ENCODE peak calls at places on chromosomes 16 and 17, in eight cellular contexts. X is GM12878, Q is A549, U is neuronal stem cell, T is keratinocyte, Z is mesendoderm, S is GM23338, M is astrocyte. O is an unnamed sample.

GRCh38 chr16:24826096-24826690 is 19.6 kb upstream of the SLC5A11 start:
- DNase-seq in X (no peak), Q (no peak), U (no peak), T (no peak), Z (no peak), S (no peak), M (no peak), O (no peak)

GRCh38 chr17:73072254-73072962 is 20.1 kb downstream of the SLC39A11 start:
- DNase-seq in X (no peak), Q (no peak), U (no peak), T (no peak), Z (no peak), S (no peak), M (peak), O (no peak)

GRCh38 chr17:46742539-46743270 is 75.8 kb downstream of the WNT3 start:
- DNase-seq in X (no peak), Q (peak), U (no peak), T (no peak), Z (no peak), S (no peak), M (peak), O (peak)

GRCh38 chr17:17970699-17971430 is 1.3 kb downstream of the TOM1L2 start:
- DNase-seq in X (no peak), Q (no peak), U (no peak), T (no peak), Z (no peak), S (no peak), M (peak), O (peak)

GRCh38 chr16:73025111-73025505 is 22.8 kb downstream of the ZFHX3 start:
- DNase-seq in X (no peak), Q (no peak), U (no peak), T (no peak), Z (no peak), S (no peak), M (peak), O (peak)

GRCh38 chr17:64628641-64629040 is 33.5 kb downstream of the SMURF2 start:
- DNase-seq in X (no peak), Q (no peak), U (no peak), T (no peak), Z (no peak), S (no peak), M (no peak), O (peak)

GRCh38 chr17:82876602-82877391 is 37.0 kb upstream of the ZNF750 start:
- DNase-seq in X (no peak), Q (no peak), U (no peak), T (peak), Z (peak), S (peak), M (peak), O (peak)

GRCh38 chr16:69709456-69710084 is 16.8 kb downstream of the NQO1 start:
- DNase-seq in X (peak), Q (peak), U (peak), T (no peak), Z (peak), S (peak), M (peak), O (peak)

GRCh38 chr17:78364436-78365281 is 4.8 kb upstream of the SOCS3 start:
- DNase-seq in X (no peak), Q (no peak), U (no peak), T (no peak), Z (peak), S (peak), M (no peak), O (no peak)

GRCh38 chr17:77228224-77229215 is 87.8 kb downstream of the SEC14L1 start:
- DNase-seq in X (no peak), Q (no peak), U (no peak), T (no peak), Z (peak), S (no peak), M (no peak), O (no peak)

GRCh38 chr17:7466644-7467341 is 12.6 kb downstream of the ZBTB4 start:
- DNase-seq in X (no peak), Q (no peak), U (no peak), T (no peak), Z (no peak), S (no peak), M (peak), O (peak)

GRCh38 chr16:20153444-20153843 is 79.8 kb upstream of the GPR139 start:
- DNase-seq in X (no peak), Q (no peak), U (no peak), T (no peak), Z (no peak), S (no peak), M (no peak), O (no peak)

GRCh38 chr16:81717662-81718189 is 61.4 kb upstream of the PLCG2 start:
- DNase-seq in X (peak), Q (peak), U (no peak), T (no peak), Z (no peak), S (no peak), M (no peak), O (no peak)

GRCh38 chr16:57069053-57069452 is 23.3 kb upstream of the CPNE2 start:
- DNase-seq in X (no peak), Q (no peak), U (no peak), T (no peak), Z (no peak), S (no peak), M (no peak), O (no peak)

GRCh38 chr16:57070424-57070823 is 22.0 kb upstream of the CPNE2 start:
- DNase-seq in X (no peak), Q (no peak), U (no peak), T (no peak), Z (no peak), S (no peak), M (no peak), O (no peak)

GRCh38 chr16:57070986-57071540 is 21.3 kb upstream of the CPNE2 start:
- DNase-seq in X (no peak), Q (no peak), U (no peak), T (no peak), Z (no peak), S (no peak), M (no peak), O (no peak)

GRCh38 chr16:57069635-57070350 is 22.6 kb upstream of the CPNE2 start:
- DNase-seq in X (no peak), Q (no peak), U (no peak), T (no peak), Z (no peak), S (no peak), M (no peak), O (no peak)

DNA sequence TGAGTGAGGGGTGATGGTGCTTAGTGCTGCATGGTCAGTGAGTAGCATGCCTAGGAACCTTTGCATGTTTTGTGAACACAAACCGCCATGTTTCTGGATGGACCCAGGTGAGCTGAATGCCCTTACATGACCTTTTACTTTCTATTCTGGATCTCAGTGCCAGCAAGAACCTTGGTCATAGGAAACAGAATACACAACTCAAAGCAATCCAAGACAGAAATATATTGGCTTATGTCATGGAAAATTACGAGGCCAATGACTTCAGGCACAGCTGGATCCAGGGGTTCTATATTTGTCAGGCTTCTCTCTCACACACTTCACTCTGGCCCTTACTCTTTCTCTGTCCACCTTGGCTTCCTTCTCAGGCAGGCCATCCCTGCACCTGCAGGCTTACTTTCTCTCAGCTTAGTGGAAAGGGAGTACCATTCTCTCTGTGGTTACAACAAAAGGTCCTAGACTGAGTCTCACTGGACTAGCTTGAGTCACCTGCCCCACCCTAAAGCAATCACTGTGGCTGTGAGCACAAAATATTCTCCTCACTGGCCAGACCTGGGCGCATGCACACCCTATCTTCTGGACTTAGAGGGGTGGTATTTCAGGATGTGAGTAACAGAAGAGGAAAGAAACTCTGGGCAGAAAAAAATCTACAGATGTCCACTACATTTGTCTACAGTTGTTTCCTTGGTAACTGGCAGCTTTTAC is 20.4 kb upstream of the CPNE2 start:
- DNase-seq in X (no peak), Q (peak), U (no peak), T (no peak), Z (no peak), S (no peak), M (peak), O (peak)
- H3K4me2 ChIP-seq in X (no peak), Q (peak), U (no peak), T (no peak), Z (no peak), S (no peak), M (peak), O (no peak)

DNA sequence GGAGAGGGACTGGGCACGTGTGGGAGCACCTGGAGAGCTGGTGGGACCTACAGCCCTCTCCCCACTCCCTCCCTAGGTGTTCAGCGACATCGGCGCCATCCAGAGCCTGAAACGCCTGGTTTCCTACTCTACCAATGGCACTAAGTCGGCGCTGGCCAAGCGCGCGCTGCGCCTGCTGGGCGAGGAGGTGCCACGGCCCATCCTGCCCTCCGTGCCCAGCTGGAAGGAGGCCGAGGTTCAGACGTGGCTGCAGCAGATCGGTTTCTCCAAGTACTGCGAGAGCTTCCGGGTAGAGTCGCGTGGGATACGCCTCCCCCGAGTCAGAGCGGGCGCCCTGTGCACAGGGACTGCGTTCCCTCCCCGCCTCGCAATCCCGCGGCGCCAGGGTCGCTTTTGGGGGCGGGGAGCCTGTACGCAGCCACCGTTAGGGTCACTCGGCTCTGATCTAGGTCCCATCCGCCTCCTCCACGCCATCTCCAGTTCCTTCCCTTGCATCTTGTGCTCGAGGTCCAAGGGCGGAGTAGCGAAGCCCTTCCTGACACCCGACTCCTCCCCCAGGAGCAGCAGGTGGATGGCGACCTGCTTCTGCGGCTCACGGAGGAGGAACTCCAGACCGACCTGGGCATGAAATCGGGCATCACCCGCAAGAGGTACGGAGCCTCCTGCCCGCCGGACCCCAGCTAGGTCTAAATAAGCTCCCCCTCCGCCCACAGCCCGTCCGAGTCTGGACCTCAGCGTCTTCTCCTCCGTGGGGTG is 13.0 kb downstream of the SARM1 start:
- DNase-seq in X (no peak), Q (no peak), U (no peak), T (no peak), Z (no peak), S (peak), M (no peak), O (peak)
- H3K4me3 ChIP-seq in X (peak), Q (no peak), U (peak), T (peak), Z (peak), S (peak), M (no peak), O (peak)

DNA sequence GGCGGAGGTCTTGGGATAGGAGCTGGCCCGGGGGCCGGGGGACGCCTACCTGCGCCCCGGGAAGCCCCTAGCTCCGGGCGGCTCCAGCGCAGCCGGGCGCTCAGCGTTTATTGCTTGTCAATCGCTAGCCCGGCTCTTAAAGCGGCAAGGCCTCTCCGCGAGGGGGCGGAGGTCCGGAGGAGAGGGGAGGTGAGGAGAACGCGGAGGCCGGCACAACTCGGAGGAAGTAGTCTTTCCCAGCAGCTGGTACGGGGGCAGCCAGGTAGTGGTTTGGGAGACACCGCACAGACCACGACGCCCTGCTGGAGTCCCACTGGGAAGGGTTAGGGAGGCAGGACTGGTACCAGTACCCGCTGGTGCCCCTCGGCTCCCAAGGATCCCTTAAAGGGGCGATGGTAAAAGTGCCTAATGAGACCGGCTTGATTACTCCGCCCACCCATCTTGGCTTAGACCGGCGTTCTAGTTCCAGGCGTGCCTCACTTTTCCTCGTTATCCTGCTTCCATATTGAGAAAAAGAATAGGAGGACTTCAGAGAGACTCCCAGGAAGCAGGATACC is at the start of gene MPP2:
- DNase-seq in X (no peak), Q (peak), U (peak), T (no peak), Z (peak), S (peak), M (peak), O (peak)
- H3K27ac ChIP-seq in X (no peak), Q (peak), U (peak), T (no peak), Z (no peak), S (no peak), M (no peak), O (peak)

DNA sequence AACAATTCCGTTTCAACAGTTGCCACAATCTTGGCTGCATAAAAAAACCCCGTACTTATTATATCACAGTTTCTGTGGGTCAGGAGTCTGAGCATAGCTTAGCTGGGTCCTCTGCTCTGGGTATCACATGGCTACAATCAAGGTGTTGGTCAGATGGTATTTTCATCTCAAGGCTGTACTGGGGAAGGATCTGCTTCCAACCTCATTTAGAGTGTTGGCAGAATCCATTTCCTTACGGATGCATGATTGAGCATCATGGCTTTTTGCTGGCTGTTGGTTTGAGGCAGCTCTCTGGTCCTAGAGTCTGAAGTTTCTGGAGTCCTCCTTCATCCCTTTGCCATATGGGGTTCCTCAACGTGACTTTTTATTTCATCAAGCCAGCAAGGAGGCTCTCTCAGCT is 177.0 kb downstream of the HAPSTR1 start:
- DNase-seq in X (no peak), Q (no peak), U (no peak), T (no peak), Z (no peak), S (no peak), M (no peak), O (no peak)
- H3K4me2 ChIP-seq in X (no peak), Q (no peak), U (no peak), T (no peak), Z (no peak), S (no peak), M (no peak), O (no peak)

GRCh38 chr17:81276781-81277180 is 18.3 kb downstream of the SLC38A10 start:
- DNase-seq in X (no peak), Q (no peak), U (no peak), T (no peak), Z (no peak), S (no peak), M (no peak), O (no peak)

GRCh38 chr17:81277938-81278693 is 17.0 kb downstream of the SLC38A10 start:
- DNase-seq in X (no peak), Q (no peak), U (no peak), T (no peak), Z (no peak), S (no peak), M (no peak), O (no peak)

GRCh38 chr17:81279278-81280073 is 15.6 kb downstream of the SLC38A10 start:
- DNase-seq in X (no peak), Q (no peak), U (no peak), T (no peak), Z (no peak), S (no peak), M (no peak), O (no peak)

GRCh38 chr17:81278831-81279230 is 16.3 kb downstream of the SLC38A10 start:
- DNase-seq in X (no peak), Q (no peak), U (no peak), T (no peak), Z (no peak), S (no peak), M (no peak), O (no peak)

DNA sequence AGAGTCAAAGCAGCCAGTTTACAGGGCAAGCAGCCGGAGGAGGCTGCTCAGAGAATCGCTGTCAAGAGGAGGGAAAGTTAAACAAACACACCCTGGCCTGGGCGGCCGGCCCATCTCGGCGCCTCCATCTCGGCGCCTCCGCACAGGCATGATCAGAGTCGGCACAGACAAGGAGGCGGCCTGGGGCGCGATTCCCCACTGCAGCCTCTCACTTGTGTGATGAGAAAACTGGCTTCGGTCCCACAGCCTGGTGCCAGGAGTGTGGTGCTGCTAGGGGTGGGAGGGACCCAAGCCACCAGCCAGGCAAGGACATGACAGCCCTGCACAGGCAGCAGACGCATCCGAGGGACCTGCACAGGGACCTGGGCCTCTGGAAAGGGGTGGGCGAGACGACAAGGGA is 17.7 kb downstream of the SLC38A10 start:
- DNase-seq in X (no peak), Q (no peak), U (no peak), T (no peak), Z (no peak), S (no peak), M (no peak), O (no peak)
- H3K4me3 ChIP-seq in X (no peak), Q (no peak), U (peak), T (no peak), Z (no peak), S (no peak), M (no peak), O (no peak)

DNA sequence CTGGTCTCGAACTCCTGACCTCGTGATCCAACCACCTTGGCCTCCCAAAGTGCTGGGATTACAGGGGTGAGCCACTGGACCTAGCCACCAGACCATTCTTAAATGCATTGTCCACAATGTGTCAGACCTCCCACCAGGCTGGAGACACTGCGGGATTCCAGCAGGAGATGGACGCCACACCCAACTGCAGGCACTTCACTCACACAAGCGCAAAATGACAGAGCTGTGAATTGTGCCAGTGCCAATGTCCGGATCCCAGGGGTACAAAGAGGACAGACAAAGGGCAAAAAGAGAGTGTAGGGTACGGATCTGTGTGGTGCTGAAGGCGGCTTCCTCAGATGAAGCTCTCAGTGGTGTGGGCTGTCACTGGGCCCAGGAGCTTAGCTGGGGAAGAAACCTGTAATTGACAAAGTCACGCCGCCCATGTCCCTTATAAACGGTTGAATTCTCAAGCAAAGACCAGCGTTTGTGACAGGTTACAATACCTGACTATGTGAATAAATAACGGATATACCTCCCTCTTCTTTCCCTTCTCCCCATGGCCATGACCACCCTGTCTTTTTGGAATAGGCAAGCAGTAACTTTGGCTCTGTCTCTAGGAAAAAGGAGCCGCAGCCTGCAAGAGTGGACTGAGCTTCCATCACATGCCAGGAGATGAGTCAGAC is 40.0 kb downstream of the HS3ST3A1 start:
- DNase-seq in X (no peak), Q (peak), U (no peak), T (no peak), Z (no peak), S (no peak), M (peak), O (no peak)
- H3K27ac ChIP-seq in X (no peak), Q (peak), U (no peak), T (no peak), Z (no peak), S (no peak), M (peak), O (peak)

O was measured in GM23248.